ENCODE peak calls at places on chromosome 13, in ten cellular contexts. U is CD4-positive, alpha-beta memory T cell; A is cardiac muscle cell; W is right cardiac atrium; C is psoas muscle; M is neuronal stem cell; I is AG04450; X is CD8-positive, alpha-beta T cell; V is body of pancreas; N is mammary epithelial cell. G is an unnamed sample. For H3K27me3, the result is how much of the 10 kb centered on the place peaks cover.

GRCh38 chr13:105144020-105144419 is 1391.4 kb downstream of the EFNB2 start:
- DNase-seq in U (no peak), A (no peak), W (no peak), C (no peak), M (no peak), I (no peak), X (no peak), V (no peak), N (no peak), G (no peak)

GRCh38 chr13:94464771-94465170 is 14.7 kb downstream of the DCT start:
- DNase-seq in U (no peak), A (no peak), W (no peak), C (no peak), M (no peak), I (no peak), X (no peak), V (no peak), N (no peak), G (no peak)

GRCh38 chr13:38686635-38687245 is at the start of gene FREM2:
- DNase-seq in U (no peak), A (peak), W (peak), C (peak), M (peak), I (no peak), X (no peak), V (peak), N (peak), G (no peak)

GRCh38 chr13:80054806-80055205 is 286.1 kb downstream of the SPRY2 start:
- DNase-seq in U (no peak), A (no peak), W (no peak), C (no peak), M (no peak), I (no peak), X (no peak), V (no peak), N (peak), G (no peak)

GRCh38 chr13:94705081-94705751 is 7.1 kb downstream of the SOX21 start:
- DNase-seq in U (no peak), A (no peak), W (no peak), C (no peak), M (no peak), I (no peak), X (no peak), V (no peak), N (no peak), G (no peak)

GRCh38 chr13:42617262-42617661 is 43.3 kb downstream of the TNFSF11 start:
- DNase-seq in U (no peak), A (no peak), W (no peak), C (no peak), M (no peak), I (no peak), X (no peak), V (no peak), N (no peak), G (no peak)

GRCh38 chr13:50123862-50124535 is 108.8 kb downstream of the KCNRG start:
- DNase-seq in U (peak), A (peak), W (no peak), C (peak), M (peak), I (peak), X (peak), V (peak), N (peak), G (peak)

GRCh38 chr13:19181021-19181620 is 503 bp downstream of the TUBA3C start:
- DNase-seq in U (no peak), A (no peak), W (no peak), C (no peak), M (no peak), I (no peak), X (no peak), V (no peak), N (no peak), G (no peak)

GRCh38 chr13:32381539-32381938 is 46.4 kb downstream of the N4BP2L1 start:
- DNase-seq in U (peak), A (peak), W (no peak), C (no peak), M (peak), I (no peak), X (no peak), V (peak), N (peak), G (peak)

GRCh38 chr13:29472317-29472961 is 123.0 kb downstream of the SLC7A1 start:
- DNase-seq in U (no peak), A (peak), W (peak), C (no peak), M (no peak), I (no peak), X (peak), V (peak), N (peak), G (no peak)

GRCh38 chr13:98490195-98490771 is 86.6 kb downstream of the STK24 start:
- DNase-seq in U (no peak), A (no peak), W (no peak), C (no peak), M (no peak), I (no peak), X (no peak), V (no peak), N (no peak), G (no peak)

GRCh38 chr13:98490866-98491265 is 86.0 kb downstream of the STK24 start:
- DNase-seq in U (no peak), A (no peak), W (no peak), C (no peak), M (no peak), I (no peak), X (no peak), V (no peak), N (no peak), G (no peak)

GRCh38 chr13:98493035-98493401 is 83.9 kb downstream of the STK24 start:
- DNase-seq in U (no peak), A (no peak), W (no peak), C (no peak), M (no peak), I (no peak), X (no peak), V (no peak), N (no peak), G (no peak)

GRCh38 chr13:98494769-98495168 is 82.1 kb downstream of the STK24 start:
- DNase-seq in U (no peak), A (no peak), W (no peak), C (no peak), M (no peak), I (no peak), X (no peak), V (no peak), N (no peak), G (no peak)

DNA sequence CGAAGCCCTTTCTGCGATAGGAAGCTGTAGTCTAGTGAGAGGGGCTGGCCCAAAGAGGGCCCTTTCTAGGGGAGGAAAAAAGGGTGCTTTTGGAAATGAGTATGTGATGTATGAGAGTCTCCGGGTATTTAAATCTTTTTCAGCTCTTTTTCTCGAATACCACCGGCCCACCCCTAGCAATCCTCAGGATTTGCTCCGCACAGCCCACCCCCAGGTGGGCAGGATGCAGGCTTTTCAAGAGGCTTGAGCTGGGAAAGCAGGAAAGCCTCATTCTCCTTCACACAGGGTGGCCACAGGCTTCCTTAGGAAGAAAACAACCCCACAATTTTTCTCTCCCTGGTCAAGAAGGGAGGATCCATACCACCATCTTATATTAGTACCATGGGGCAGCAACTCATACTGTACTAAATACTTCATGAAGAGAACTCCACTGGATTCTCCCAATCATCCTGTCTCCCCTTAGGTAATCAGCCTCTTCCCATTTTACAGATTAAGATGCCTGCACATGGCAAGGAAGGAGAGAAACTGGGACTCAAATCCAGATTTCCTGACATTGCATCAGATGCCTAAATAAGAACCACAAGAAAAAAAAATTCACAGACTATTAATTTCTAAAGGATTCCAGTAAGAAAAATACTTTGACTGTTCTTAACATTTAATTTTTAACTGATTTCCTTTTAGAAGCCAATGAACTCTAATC is 84.4 kb downstream of the STK24 start:
- DNase-seq in U (no peak), A (peak), W (no peak), C (no peak), M (no peak), I (no peak), X (no peak), V (no peak), N (no peak), G (no peak)
- H3K27ac ChIP-seq in U (no peak), A (no peak), W (no peak), C (no peak), M (no peak), I (no peak), X (no peak), V (no peak), N (no peak), G (no peak)

GRCh38 chr13:44573071-44573470 is 3.1 kb downstream of the TSC22D1 start:
- DNase-seq in U (no peak), A (no peak), W (no peak), C (no peak), M (no peak), I (no peak), X (no peak), V (no peak), N (no peak), G (no peak)
- H3K4me3 ChIP-seq in U (no peak), A (peak), W (peak), C (peak), M (peak), I (peak), X (no peak), V (peak), N (peak), G (no peak)

GRCh38 chr13:24292476-24292875 is 16.9 kb upstream of the C1QTNF9 start:
- DNase-seq in U (no peak), A (no peak), W (no peak), C (no peak), M (no peak), I (no peak), X (no peak), V (no peak), N (no peak), G (no peak)
- H3K27me3 ChIP-seq in U (under half), A (under half), W (under half), C (under half), M (under half), I (under half), X (under half), V (under half), N (under half), G (under half)

DNA sequence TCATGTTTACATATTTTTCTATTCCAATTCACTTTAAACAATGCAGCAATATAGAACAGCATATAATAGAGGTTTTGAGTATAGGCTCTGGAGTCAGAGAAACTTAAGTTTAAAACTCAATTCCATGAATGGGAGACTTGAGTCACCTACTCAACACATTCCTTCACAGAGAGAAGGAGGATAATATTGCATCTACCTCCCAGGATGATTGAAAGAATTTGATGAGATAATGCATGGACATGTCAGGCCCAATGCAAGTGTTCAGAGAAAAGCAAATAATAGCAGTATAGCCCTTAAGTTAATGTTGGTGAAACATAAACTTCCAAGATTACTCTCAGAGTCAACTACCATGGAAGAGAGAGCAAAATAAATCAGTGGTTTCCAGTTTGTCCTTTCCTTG is 170.2 kb downstream of the DCLK1 start:
- DNase-seq in U (no peak), A (no peak), W (no peak), C (no peak), M (no peak), I (no peak), X (no peak), V (no peak), N (no peak), G (no peak)
- H3K27ac ChIP-seq in U (no peak), A (no peak), W (no peak), C (no peak), M (no peak), I (no peak), X (no peak), V (no peak), N (no peak), G (no peak)

DNA sequence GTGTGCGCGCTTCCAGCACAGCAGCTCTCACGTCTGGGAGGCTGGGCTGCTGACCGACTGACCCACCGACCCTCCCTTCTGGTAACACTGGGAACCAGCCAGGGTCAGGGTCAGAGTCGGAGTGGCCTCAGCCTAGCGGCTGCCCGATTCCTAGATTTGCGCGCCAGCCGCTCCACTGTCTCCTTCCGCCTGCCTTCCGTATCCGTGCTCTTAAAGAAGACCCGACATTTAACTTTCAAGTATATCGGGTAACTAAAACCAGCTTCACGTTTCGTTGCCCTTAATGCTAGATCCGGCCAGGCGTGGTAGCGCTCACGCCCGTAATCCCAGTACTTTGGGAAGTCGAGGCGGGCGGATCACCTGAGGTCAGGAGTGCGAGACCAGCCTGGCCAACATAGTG is 41.1 kb downstream of the SERP2 start:
- DNase-seq in U (no peak), A (no peak), W (no peak), C (no peak), M (no peak), I (no peak), X (no peak), V (no peak), N (no peak), G (no peak)
- H3K4me3 ChIP-seq in U (no peak), A (no peak), W (no peak), C (no peak), M (no peak), I (no peak), X (no peak), V (no peak), N (no peak), G (no peak)

G was measured in naive thymus-derived CD4-positive, alpha-beta T cell.